ENCODE peak calls at places on chromosomes 6 and 20, in four cellular contexts. L, E, P and Y are unnamed samples.

GRCh38 chr6:52598123-52598823 is 21.4 kb upstream of the TRAM2 start:
- DNase-seq in L (peak; percentile 52), E (no peak), P (peak; percentile 24), Y (no peak)

GRCh38 chr6:69026243-69026642 is 391.2 kb downstream of the ADGRB3 start:
- DNase-seq in L (no peak), E (no peak), P (no peak), Y (peak; percentile 4)

GRCh38 chr20:15740046-15740775 is 833.0 kb downstream of the KIF16B start:
- DNase-seq in L (no peak), E (no peak), P (no peak), Y (peak; percentile 37)

GRCh38 chr20:46832555-46832954 is 62.1 kb upstream of the EYA2 start:
- DNase-seq in L (no peak), E (no peak), P (no peak), Y (no peak)

GRCh38 chr6:93177451-93177850 is 241.9 kb downstream of the EPHA7 start:
- DNase-seq in L (no peak), E (no peak), P (no peak), Y (no peak)

GRCh38 chr6:73800997-73801396 is 105.0 kb downstream of the CD109 start:
- DNase-seq in L (no peak), E (no peak), P (no peak), Y (no peak)

GRCh38 chr6:170449231-170449630 is 103.9 kb downstream of the PSMB1 start:
- DNase-seq in L (no peak), E (no peak), P (no peak), Y (no peak)

GRCh38 chr6:113073611-113074191 is 726.6 kb downstream of the RFPL4B start:
- DNase-seq in L (no peak), E (no peak), P (no peak), Y (peak; percentile 9)

GRCh38 chr6:111356551-111356950 is 126.5 kb downstream of the REV3L start:
- DNase-seq in L (no peak), E (no peak), P (no peak), Y (no peak)

GRCh38 chr20:13382786-13383185 is 161.7 kb downstream of the ISM1 start:
- DNase-seq in L (no peak), E (no peak), P (no peak), Y (no peak)

GRCh38 chr6:149935246-149935645 is 6.6 kb upstream of the ULBP2 start:
- DNase-seq in L (no peak), E (no peak), P (no peak), Y (peak; percentile 50)

GRCh38 chr6:123016431-123017110 is 20.5 kb downstream of the CLVS2 start:
- DNase-seq in L (no peak), E (no peak), P (no peak), Y (no peak)

GRCh38 chr20:17630806-17631195 is 51.2 kb downstream of the RRBP1 start:
- DNase-seq in L (no peak), E (no peak), P (no peak), Y (no peak)
- H3K36me3 ChIP-seq in L (peaks cover 48% of the 10 kb centered on the region), E (no peaks in the 10 kb centered on the region), P (peaks cover 100% of the 10 kb centered on the region), Y (peaks cover 31% of the 10 kb centered on the region)

DNA sequence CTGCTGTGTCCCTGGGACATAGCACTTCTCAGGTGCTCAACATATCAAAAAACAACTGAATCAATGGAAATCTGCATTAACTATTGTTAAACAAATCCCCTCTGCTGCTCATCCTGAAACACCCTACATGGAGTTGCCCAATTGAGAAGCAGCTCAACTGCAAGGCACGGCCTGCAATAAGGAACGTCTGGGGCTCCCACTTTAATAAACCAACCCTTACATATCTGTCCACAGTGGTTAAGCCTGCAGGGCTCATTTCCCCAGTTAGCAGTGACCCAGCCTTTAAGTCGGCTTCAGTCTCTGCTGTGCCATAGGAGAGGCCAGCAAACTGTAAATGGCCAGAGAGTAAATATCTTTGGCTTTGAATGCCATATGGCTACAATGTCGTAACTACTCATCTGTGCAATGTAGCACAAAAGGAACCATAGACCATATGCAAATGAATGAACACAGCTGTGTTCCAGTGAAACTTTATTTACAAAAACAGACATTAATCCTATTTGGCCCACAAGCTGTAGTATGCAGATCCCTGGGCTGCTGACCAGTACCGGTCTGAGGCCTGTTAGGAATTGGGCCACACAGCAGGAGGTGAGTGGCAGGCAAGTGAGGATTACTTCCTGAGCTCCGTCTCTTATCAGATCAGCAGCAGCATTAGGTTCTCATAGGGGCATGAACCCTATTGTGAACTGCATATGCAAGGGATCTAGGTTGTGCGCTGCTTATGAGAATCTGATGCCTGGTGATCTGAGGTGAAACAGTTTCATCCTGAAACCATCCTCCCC is 522.8 kb upstream of the CDH4 start:
- DNase-seq in L (no peak), E (no peak), P (no peak), Y (no peak)
- H3K27ac ChIP-seq in L (no peak overlapping the region), E (no peak overlapping the region), P (no peak overlapping the region), Y (no peak overlapping the region)

GRCh38 chr20:44983095-44983674 is 16.9 kb downstream of the STK4 start:
- DNase-seq in L (no peak), E (no peak), P (no peak), Y (no peak)

GRCh38 chr20:44981736-44982406 is 15.6 kb downstream of the STK4 start:
- DNase-seq in L (no peak), E (no peak), P (no peak), Y (no peak)

GRCh38 chr20:44976698-44977097 is 10.4 kb downstream of the STK4 start:
- DNase-seq in L (no peak), E (no peak), P (no peak), Y (no peak)

DNA sequence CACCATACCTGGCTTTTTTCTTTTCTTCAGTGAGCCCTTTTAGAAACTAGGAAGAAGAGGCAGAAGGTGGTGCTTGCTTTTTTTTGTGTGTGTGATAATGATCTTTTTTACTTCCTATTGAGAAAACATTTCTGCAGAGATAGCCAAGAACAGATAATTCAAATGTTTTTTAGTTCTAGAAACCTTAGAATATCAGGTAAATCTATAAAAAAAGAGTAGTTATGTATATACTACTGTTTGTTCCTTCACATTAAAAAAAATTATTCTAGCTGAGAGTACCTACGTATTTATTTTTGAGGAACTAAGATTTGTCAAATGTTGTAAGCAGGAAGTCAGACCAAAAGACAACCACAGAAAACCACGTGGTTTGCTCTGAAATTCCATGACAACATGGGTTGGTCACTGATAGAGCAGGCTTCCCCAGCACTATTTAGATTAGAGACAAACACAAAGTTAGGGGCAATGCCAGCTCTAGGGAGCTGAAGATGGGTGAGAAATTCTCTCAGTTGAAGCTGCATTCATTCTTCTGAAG is 12.8 kb downstream of the STK4 start:
- DNase-seq in L (peak; percentile 53), E (peak; percentile 70), P (no peak), Y (no peak)
- H3K36me3 ChIP-seq in L (no peaks in the 10 kb centered on the region), E (peaks cover 41% of the 10 kb centered on the region), P (peaks cover 78% of the 10 kb centered on the region), Y (peaks cover 25% of the 10 kb centered on the region)

GRCh38 chr6:44219053-44219814 is 2.5 kb downstream of the MYMX start:
- DNase-seq in L (peak; percentile 84), E (no peak), P (peak; percentile 69), Y (no peak)

GRCh38 chr6:44221291-44221960 is 2.0 kb upstream of the SLC29A1 start:
- DNase-seq in L (peak; percentile 97), E (peak; percentile 74), P (peak; percentile 77), Y (peak; percentile 81)

GRCh38 chr6:44220913-44221290 is 2.5 kb upstream of the SLC29A1 start:
- DNase-seq in L (no peak), E (no peak), P (no peak), Y (no peak)

GRCh38 chr6:44221961-44222335 is 1.4 kb upstream of the SLC29A1 start:
- DNase-seq in L (no peak), E (no peak), P (no peak), Y (no peak)

GRCh38 chr6:44219815-44220784 is 3.3 kb upstream of the SLC29A1 start:
- DNase-seq in L (no peak), E (no peak), P (no peak), Y (no peak)
- H3K27ac ChIP-seq in L (peak overlapping the region; percentile 80), E (no peak overlapping the region), P (peak overlapping the region; percentile 89), Y (no peak overlapping the region)

DNA sequence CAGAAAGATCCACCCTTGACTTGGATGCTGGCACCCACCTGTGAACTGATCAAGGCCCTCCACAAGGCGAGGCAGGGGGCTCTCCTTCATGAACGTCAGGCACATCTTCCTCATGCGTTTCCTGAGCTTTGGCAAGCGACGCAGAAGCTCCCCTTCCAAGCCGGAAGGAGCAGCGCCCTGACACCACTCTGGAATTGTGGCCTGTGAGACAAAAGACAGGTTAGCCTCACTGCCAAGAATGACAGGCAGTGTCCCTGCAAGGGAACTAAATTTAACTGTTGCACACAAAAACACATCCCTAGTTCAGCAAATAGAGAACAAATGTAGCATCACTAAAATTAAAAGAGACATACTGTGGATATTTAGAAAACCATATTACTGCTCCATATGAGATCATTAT is 42.0 kb upstream of the LYRM2 start:
- DNase-seq in L (no peak), E (no peak), P (no peak), Y (no peak)
- H3K36me3 ChIP-seq in L (peaks cover 4% of the 10 kb centered on the region), E (peaks cover 65% of the 10 kb centered on the region), P (peaks cover 98% of the 10 kb centered on the region), Y (peaks cover 30% of the 10 kb centered on the region)

DNA sequence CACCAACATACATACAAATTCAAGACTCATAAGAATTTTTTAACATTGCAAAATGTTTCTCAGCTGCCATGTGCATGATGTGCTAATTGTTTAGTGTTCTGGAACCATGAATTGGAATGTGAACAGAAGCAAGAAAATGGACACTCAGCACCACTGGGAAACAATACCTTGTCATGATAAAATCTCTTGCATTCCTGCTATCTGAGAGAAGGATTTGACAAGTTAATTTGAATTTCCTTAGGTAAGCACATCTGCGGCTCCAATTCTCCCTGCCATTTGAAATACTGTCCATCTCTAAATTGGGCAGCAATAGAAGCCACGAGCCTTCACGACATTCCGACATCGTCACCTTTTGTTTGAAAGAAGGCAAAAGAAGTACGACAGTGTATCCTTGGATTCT is 1104.6 kb upstream of the MAP3K7 start:
- DNase-seq in L (no peak), E (no peak), P (no peak), Y (no peak)
- H3K27ac ChIP-seq in L (no peak overlapping the region), E (no peak overlapping the region), P (no peak overlapping the region), Y (no peak overlapping the region)

GRCh38 chr6:17633465-17634188 is 33.5 kb downstream of the FAM8A1 start:
- DNase-seq in L (no peak), E (peak; percentile 53), P (no peak), Y (no peak)
- H3K36me3 ChIP-seq in L (no peaks in the 10 kb centered on the region), E (peaks cover 19% of the 10 kb centered on the region), P (peaks cover 56% of the 10 kb centered on the region), Y (peaks cover 35% of the 10 kb centered on the region)

GRCh38 chr20:56788041-56788670 is 159.1 kb downstream of the TFAP2C start:
- DNase-seq in L (no peak), E (no peak), P (no peak), Y (peak; percentile 85)
- H3K27ac ChIP-seq in L (peak overlapping the region; percentile 36), E (no peak overlapping the region), P (no peak overlapping the region), Y (peak overlapping the region; percentile 99)

GRCh38 chr6:44113396-44113795 is 13.9 kb downstream of the MRPL14 start:
- DNase-seq in L (no peak), E (no peak), P (no peak), Y (no peak)

GRCh38 chr6:44111434-44112417 is 15.5 kb downstream of the MRPL14 start:
- DNase-seq in L (no peak), E (no peak), P (no peak), Y (no peak)

GRCh38 chr6:44110005-44110681 is 17.1 kb downstream of the MRPL14 start:
- DNase-seq in L (no peak), E (no peak), P (no peak), Y (no peak)

GRCh38 chr6:44109212-44109611 is 18.0 kb downstream of the MRPL14 start:
- DNase-seq in L (no peak), E (no peak), P (no peak), Y (no peak)

GRCh38 chr6:44110966-44111365 is 16.3 kb downstream of the MRPL14 start:
- DNase-seq in L (no peak), E (no peak), P (no peak), Y (no peak)
- H3K36me3 ChIP-seq in L (peaks cover 7% of the 10 kb centered on the region), E (peaks cover 44% of the 10 kb centered on the region), P (peaks cover 89% of the 10 kb centered on the region), Y (peaks cover 43% of the 10 kb centered on the region)